ENCODE peak calls at places on chromosome 14, in six cellular contexts. S is adipocyte; X is heart right ventricle; J is right cardiac atrium; N is CD8-positive, alpha-beta memory T cell; F is A549. B is an unnamed sample. For H3K9me3, the result is how much of the 10 kb centered on the place peaks cover.

GRCh38 chr14:68309631-68310030 is 483.2 kb downstream of the ZFP36L1 start:
- DNase-seq in F (no peak), S (no peak), J (peak), X (no peak), N (no peak), B (no peak)

GRCh38 chr14:72851660-72852059 is 42.2 kb downstream of the DPF3 start:
- DNase-seq in S (no peak), N (no peak), X (no peak), J (no peak), F (no peak), B (no peak)

GRCh38 chr14:73795974-73796373 is 55.7 kb upstream of the PTGR2 start:
- DNase-seq in S (no peak), X (no peak), F (peak), N (no peak), J (no peak), B (peak)

GRCh38 chr14:87745507-87746118 is 247.4 kb downstream of the GALC start:
- DNase-seq in X (no peak), N (no peak), S (peak), F (peak), J (peak), B (no peak)

GRCh38 chr14:68399971-68400370 is 392.9 kb downstream of the ZFP36L1 start:
- DNase-seq in N (no peak), S (no peak), X (no peak), F (no peak), J (no peak), B (no peak)

GRCh38 chr14:35883677-35884293 is 57.6 kb downstream of the BRMS1L start:
- DNase-seq in F (peak), N (no peak), J (peak), S (peak), X (no peak), B (no peak)

GRCh38 chr14:78737116-78737515 is 566.9 kb downstream of the NRXN3 start:
- DNase-seq in F (no peak), N (no peak), J (no peak), S (no peak), X (no peak), B (no peak)

GRCh38 chr14:77204457-77204796 is 22.8 kb downstream of the TMEM63C start:
- DNase-seq in F (no peak), N (no peak), J (no peak), X (no peak), S (no peak), B (no peak)

GRCh38 chr14:32458720-32459119 is 129.6 kb downstream of the AKAP6 start:
- DNase-seq in X (no peak), N (no peak), J (no peak), F (no peak), S (no peak), B (no peak)

GRCh38 chr14:66944872-66945271 is 244.4 kb upstream of the GARIN2 start:
- DNase-seq in F (peak), J (no peak), S (peak), X (no peak), N (no peak), B (no peak)

GRCh38 chr14:94322648-94323570 is at the start of gene SERPINA6:
- DNase-seq in J (peak), X (no peak), F (no peak), N (no peak), S (peak), B (peak)

GRCh38 chr14:52069617-52070431 is 965 bp upstream of the NID2 start:
- DNase-seq in S (peak), N (no peak), J (peak), F (no peak), X (no peak), B (peak)

GRCh38 chr14:93792391-93792790 is 4.1 kb upstream of the PRIMA1 start:
- DNase-seq in X (no peak), J (no peak), S (no peak), F (no peak), N (no peak), B (no peak)

DNA sequence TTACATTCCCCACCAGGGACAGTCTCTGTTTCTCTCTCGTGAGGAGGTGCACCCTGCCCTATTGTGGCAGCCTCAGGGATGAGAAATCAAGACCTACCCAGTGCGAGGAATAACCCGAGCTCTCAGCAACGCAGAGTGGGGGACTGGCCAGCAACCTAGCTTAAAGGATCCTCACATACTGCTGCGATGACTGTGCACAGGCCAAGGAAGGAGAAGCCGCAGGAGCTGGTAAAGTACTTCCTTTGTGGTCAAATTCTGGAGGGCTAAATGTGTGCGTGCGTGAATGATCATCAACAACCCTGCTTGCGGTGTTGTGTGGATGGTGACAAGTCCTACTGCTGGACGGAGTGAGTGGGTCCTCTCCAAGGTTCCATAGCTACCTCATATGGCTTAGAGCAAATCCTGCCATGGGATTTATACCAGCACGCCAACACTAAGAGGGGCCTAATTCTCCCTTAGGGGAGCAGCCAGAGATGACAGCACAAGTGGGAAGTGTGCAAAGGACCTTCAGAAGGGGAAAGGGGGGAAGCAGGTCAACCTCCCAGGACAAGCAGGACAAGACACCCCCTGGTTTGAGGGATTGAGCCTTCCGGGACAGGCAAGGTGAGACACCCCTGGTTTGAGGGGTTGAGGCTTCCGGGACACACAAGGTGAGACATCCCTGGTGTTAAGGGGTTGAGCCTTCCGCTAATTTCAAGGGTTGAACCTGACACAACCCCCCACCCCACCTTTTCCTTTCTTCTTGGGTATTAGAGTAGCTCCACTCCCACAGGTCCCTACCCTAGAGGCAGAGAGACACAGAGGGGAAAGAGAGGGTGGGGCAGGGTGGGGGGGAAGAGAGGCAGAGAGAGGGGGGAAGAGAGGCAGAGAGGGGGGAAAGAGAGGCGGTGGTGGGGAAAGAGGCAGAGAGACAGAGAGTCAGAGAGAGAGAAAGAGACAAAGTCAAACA is 58.8 kb upstream of the AP4S1 start:
- DNase-seq in F (peak), J (no peak), X (no peak), S (no peak), N (no peak), B (no peak)
- H3K9me3 ChIP-seq in F (under half), J (under half), X (under half), S (under half), N (under half), B (under half)

GRCh38 chr14:75249958-75250336 is 28.7 kb upstream of the FOS start:
- DNase-seq in X (no peak), N (no peak), F (no peak), S (no peak), J (no peak), B (no peak)
- H3K4me3 ChIP-seq in X (no peak), N (no peak), F (no peak), S (no peak), J (no peak), B (no peak)

GRCh38 chr14:20184181-20184580 is 6.5 kb upstream of the OR11G2 start:
- DNase-seq in X (no peak), F (no peak), S (no peak), J (no peak), N (no peak), B (no peak)
- H3K9me3 ChIP-seq in X (under half), F (under half), S (under half), J (under half), N (under half), B (under half)

GRCh38 chr14:53953828-53954550 is 2.6 kb downstream of the BMP4 start:
- DNase-seq in N (no peak), S (peak), J (peak), X (peak), F (peak), B (peak)

GRCh38 chr14:53953002-53953827 is 3.4 kb downstream of the BMP4 start:
- DNase-seq in F (peak), N (no peak), J (peak), S (peak), X (peak), B (peak)

GRCh38 chr14:53955234-53955556 is 1.4 kb downstream of the BMP4 start:
- DNase-seq in J (no peak), S (no peak), N (no peak), F (no peak), X (no peak), B (no peak)

GRCh38 chr14:53955671-53956426 is 776 bp downstream of the BMP4 start:
- DNase-seq in N (no peak), F (peak), J (peak), X (peak), S (peak), B (peak)

GRCh38 chr14:53954551-53955233 is 1.9 kb downstream of the BMP4 start:
- DNase-seq in F (peak), N (no peak), X (peak), J (peak), S (peak), B (peak)
- H3K4me3 ChIP-seq in F (peak), N (no peak), X (peak), J (peak), S (peak), B (peak)

DNA sequence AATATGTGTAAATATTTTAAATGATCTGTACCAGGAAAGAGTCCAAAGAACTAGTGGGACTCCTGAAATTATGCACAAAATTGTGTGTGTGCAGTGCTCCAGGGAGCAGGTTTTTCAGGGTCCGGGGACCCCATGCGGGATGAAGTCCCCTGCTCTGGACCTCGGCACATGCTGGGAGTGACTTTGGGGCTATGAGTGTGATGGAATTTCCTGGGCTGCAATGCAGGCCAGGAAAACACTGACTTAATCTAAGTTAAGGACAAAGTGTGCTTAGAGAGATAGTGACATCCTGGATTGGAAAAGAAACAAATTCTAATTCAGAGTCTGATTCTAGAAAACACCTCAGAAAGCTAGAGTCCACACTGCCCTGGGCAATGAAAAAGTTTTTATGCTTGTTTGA is 6.2 kb upstream of the MYH6 start:
- DNase-seq in X (no peak), N (no peak), J (no peak), F (no peak), S (no peak), B (no peak)
- H3K9me3 ChIP-seq in X (under half), N (under half), J (under half), F (under half), S (under half), B (under half)

DNA sequence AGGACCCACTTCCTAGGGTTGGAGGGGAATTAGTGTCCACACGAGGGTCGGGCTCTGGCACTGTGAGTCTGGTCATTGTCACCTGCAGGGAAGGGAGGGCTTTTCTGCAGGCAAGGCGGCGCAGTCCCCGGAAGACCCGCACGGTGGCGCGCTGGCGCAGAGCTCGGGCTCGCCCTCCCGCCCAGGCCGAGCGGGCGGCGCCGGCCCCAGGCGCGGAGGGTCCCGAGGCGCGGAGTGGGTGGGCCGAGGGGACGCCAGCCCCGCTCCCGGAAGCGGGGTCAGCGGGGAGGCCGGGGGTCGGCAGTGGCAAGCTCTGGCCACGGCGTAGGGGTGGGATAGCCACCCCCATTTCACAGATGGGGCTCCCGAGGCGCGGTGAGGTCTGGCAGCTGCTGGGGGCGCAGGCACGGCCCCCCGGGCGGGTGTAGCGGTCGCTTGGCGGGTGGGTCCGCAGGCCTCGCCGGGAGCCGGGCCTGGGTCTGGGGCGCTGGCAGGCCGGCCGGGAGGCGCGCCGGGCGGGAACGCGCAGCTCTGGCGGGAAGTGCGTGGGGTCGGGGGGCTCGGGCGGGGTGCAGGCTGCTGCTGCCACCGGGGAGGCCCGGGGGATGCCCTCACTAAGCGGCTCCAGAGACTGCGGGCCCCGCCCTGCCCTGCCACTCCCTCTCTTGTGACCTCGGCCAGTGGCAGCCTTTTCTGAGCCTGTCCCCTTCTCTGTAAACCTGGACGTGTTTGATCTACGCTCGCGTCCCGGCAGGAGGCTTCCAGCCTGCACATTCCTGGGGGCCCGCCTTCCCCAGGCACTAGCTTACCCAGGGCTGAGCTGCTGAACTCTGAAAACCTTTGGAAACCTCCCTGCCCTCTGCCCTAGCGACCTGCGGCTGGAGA is 46.1 kb downstream of the CYP46A1 start:
- DNase-seq in J (peak), X (peak), S (peak), N (peak), F (peak), B (peak)
- H3K4me3 ChIP-seq in J (peak), X (peak), S (peak), N (no peak), F (peak), B (peak)